ENCODE peak calls at places on chromosomes 5 and 9, in eight cellular contexts. P is PC-3, F is RWPE1, Y is GM23338, X is right cardiac atrium, G is AG04450, V is left ventricle myocardium inferior, I is neural progenitor cell. D is an unnamed sample.

GRCh38 chr5:54571462-54571861 is 53.9 kb downstream of the SNX18 start:
- DNase-seq in G (no peak), V (no peak), F (no peak), X (no peak), I (no peak), P (no peak), Y (peak; percentile 70), D (no peak)

GRCh38 chr5:137286025-137286610 is 213.0 kb downstream of the SPOCK1 start:
- DNase-seq in X (no peak), G (no peak), V (no peak), I (no peak), F (no peak), Y (no peak), P (no peak), D (no peak)

GRCh38 chr9:131270171-131271015 is 5.9 kb downstream of the FAM78A start:
- DNase-seq in P (no peak), X (peak; percentile 93), G (no peak), I (no peak), F (no peak), V (peak; percentile 85), Y (no peak), D (peak; percentile 49)

GRCh38 chr5:6744841-6745705 is 31.8 kb downstream of the TENT4A start:
- DNase-seq in I (no peak), V (no peak), Y (no peak), G (no peak), P (no peak), F (no peak), X (no peak), D (no peak)

GRCh38 chr5:21398511-21398910 is 1410.5 kb upstream of the CDH18 start:
- DNase-seq in G (no peak), V (no peak), F (no peak), P (no peak), I (no peak), X (no peak), Y (no peak), D (no peak)

GRCh38 chr5:34639852-34640626 is 16.1 kb upstream of the RAI14 start:
- DNase-seq in Y (no peak), P (no peak), I (no peak), G (peak; percentile 46), V (no peak), X (no peak), F (no peak), D (no peak)

GRCh38 chr5:55983986-55984385 is 10.8 kb downstream of the IL6ST start:
- DNase-seq in F (no peak), I (no peak), P (no peak), Y (no peak), G (no peak), X (no peak), V (no peak), D (no peak)

GRCh38 chr5:52983731-52984620 is 5.2 kb upstream of the ITGA2 start:
- DNase-seq in F (peak; percentile 41), X (no peak), I (no peak), G (no peak), P (peak; percentile 52), Y (no peak), V (no peak), D (no peak)

GRCh38 chr5:101942321-101942882 is 353.7 kb downstream of the SLCO4C1 start:
- DNase-seq in Y (peak; percentile 74), P (peak; percentile 68), F (peak; percentile 8), I (peak; percentile 66), V (no peak), G (no peak), X (no peak), D (no peak)

GRCh38 chr5:154309361-154309725 is 118.8 kb downstream of the GALNT10 start:
- DNase-seq in G (no peak), P (no peak), V (no peak), F (no peak), I (no peak), X (no peak), Y (no peak), D (no peak)

GRCh38 chr5:108417166-108417670 is 35.3 kb upstream of the FBXL17 start:
- DNase-seq in I (no peak), V (no peak), F (no peak), P (peak; percentile 52), X (no peak), Y (no peak), G (no peak), D (no peak)

GRCh38 chr5:177504086-177505056 is 5.3 kb downstream of the DOK3 start:
- DNase-seq in P (no peak), G (no peak), I (no peak), X (peak; percentile 66), F (no peak), V (no peak), Y (no peak), D (no peak)

GRCh38 chr9:70635790-70636189 is 221.3 kb upstream of the KLF9 start:
- DNase-seq in G (no peak), I (no peak), P (no peak), V (no peak), X (no peak), Y (no peak), F (no peak), D (no peak)

DNA sequence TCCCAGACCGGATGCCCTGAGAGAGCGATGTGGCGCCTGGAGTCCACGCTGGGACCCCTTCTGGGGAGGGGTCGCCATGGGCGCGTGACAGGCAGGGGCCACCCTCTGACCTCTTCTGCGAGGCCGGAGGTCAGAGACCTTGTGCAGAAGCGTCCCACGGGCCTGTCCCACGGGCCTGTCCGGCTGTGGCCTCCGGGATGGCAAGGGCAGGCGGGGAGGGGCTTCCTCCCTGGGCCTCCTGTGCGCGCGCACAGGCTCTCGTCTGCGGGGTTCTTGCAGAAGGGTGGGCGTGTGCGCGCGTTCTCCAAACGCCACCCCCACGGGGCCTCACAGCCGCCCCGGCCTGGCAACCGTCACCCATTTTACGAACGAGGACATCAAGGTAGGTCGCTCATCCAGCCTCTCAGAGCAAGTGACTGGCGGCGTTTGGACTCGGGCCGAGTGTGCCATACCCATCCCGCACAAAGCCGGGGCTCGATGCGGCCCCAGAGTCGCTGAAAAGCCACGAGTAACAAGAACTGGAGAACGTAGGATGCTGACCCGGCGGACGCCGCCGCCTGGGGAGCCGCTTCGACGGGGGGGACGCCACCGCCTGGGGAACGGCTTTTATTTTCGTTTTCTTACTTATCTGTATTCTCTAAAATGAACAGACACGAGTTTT is 897 bp downstream of the AHRR start:
- DNase-seq in G (no peak), Y (peak; percentile 59), F (no peak), P (no peak), I (no peak), X (no peak), V (no peak), D (no peak)
- H3K27ac ChIP-seq in G (no peak overlapping the region), Y (no peak overlapping the region), F (peak overlapping the region; percentile 9), P (no peak overlapping the region), I (no peak overlapping the region), X (no peak overlapping the region), V (no peak overlapping the region), D (no peak overlapping the region)

GRCh38 chr5:40682431-40683017 is 2.8 kb downstream of the PTGER4 start:
- DNase-seq in F (no peak), Y (no peak), P (no peak), V (no peak), I (no peak), G (no peak), X (no peak), D (no peak)

GRCh38 chr5:40683351-40683750 is 3.6 kb downstream of the PTGER4 start:
- DNase-seq in V (no peak), Y (no peak), G (no peak), X (no peak), P (no peak), F (no peak), I (no peak), D (no peak)

GRCh38 chr5:40680741-40681350 is 1.1 kb downstream of the PTGER4 start:
- DNase-seq in P (no peak), Y (peak; percentile 42), X (peak; percentile 62), I (peak; percentile 44), G (no peak), V (no peak), F (peak; percentile 28), D (peak; percentile 43)

GRCh38 chr5:40679998-40680681 is 425 bp downstream of the PTGER4 start:
- DNase-seq in G (no peak), F (no peak), V (peak; percentile 28), Y (peak; percentile 52), X (peak; percentile 63), P (peak; percentile 41), I (peak; percentile 29), D (no peak)

GRCh38 chr5:40681351-40682311 is 1.9 kb downstream of the PTGER4 start:
- DNase-seq in I (peak; percentile 63), V (peak; percentile 27), F (peak; percentile 33), Y (peak; percentile 59), X (peak; percentile 65), G (no peak), P (no peak), D (no peak)
- H3K27ac ChIP-seq in I (no peak overlapping the region), V (peak overlapping the region; percentile 93), F (peak overlapping the region; percentile 98), Y (no peak overlapping the region), X (no peak overlapping the region), G (no peak overlapping the region), P (no peak overlapping the region), D (peak overlapping the region; percentile 82)

DNA sequence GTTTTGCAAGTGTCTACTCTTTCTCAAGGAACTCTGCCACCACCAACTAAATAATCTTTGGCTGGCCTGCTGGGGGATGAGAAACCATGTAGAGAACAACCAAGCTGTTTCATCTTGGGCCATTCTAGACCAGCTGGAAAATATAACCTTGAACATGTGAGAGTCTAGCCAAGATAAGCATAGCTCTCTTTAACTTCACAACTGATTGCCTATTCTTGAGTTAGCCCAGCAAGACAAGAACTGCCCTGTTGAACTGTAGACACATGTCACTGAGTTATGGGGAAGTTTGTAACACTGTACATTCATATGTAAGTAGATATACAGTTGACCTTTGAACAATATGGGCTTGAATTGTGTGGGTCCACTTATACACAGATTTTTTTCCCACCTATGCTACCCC is 44.4 kb downstream of the NUP155 start:
- DNase-seq in Y (no peak), F (no peak), V (no peak), I (no peak), G (no peak), P (no peak), X (no peak), D (no peak)
- H3K27ac ChIP-seq in Y (no peak overlapping the region), F (no peak overlapping the region), V (no peak overlapping the region), I (no peak overlapping the region), G (no peak overlapping the region), P (no peak overlapping the region), X (no peak overlapping the region), D (no peak overlapping the region)

GRCh38 chr9:129740174-129740573 is 12.7 kb downstream of the PTGES start:
- DNase-seq in P (no peak), V (no peak), Y (no peak), F (no peak), G (no peak), X (no peak), I (no peak), D (no peak)

GRCh38 chr9:129739432-129739831 is 13.4 kb downstream of the PTGES start:
- DNase-seq in X (no peak), Y (no peak), G (no peak), V (no peak), F (no peak), P (no peak), I (no peak), D (no peak)

GRCh38 chr9:129735546-129735945 is 17.3 kb downstream of the PTGES start:
- DNase-seq in X (no peak), Y (no peak), V (no peak), G (no peak), P (no peak), I (no peak), F (no peak), D (no peak)

GRCh38 chr9:129736334-129736733 is 16.5 kb downstream of the PTGES start:
- DNase-seq in V (no peak), I (no peak), F (no peak), G (no peak), P (no peak), X (no peak), Y (no peak), D (no peak)

GRCh38 chr9:129737479-129738269 is 15.2 kb downstream of the PTGES start:
- DNase-seq in I (peak; percentile 94), X (peak; percentile 93), V (peak; percentile 82), Y (peak; percentile 95), P (peak; percentile 74), G (no peak), F (peak; percentile 92), D (peak; percentile 86)
- H3K27ac ChIP-seq in I (no peak overlapping the region), X (no peak overlapping the region), V (peak overlapping the region; percentile 60), Y (no peak overlapping the region), P (peak overlapping the region; percentile 29), G (no peak overlapping the region), F (peak overlapping the region; percentile 65), D (peak overlapping the region; percentile 13)

D was measured in CD4-positive, alpha-beta T cell.